ENCODE peak calls at places on chromosome 9, in six cellular contexts. Z, W, F, I, Q and Y are unnamed samples.

GRCh38 chr9:107732781-107733529 is 243.4 kb upstream of the KLF4 start:
- DNase-seq in Z (no peak), F (peak), I (peak), W (no peak), Q (no peak), Y (peak)

GRCh38 chr9:109496126-109496707 is 1.9 kb downstream of the PTPN3 start:
- DNase-seq in F (no peak), W (no peak), I (no peak), Z (no peak), Q (no peak), Y (no peak)

GRCh38 chr9:89622933-89623861 is 18.4 kb downstream of the GADD45G start:
- DNase-seq in Z (no peak), Q (no peak), I (no peak), F (no peak), W (no peak), Y (no peak)

GRCh38 chr9:110541950-110542349 is 37.6 kb downstream of the SVEP1 start:
- DNase-seq in Q (no peak), W (no peak), Z (no peak), F (peak), I (no peak), Y (no peak)

GRCh38 chr9:137029058-137029922 is 1.3 kb upstream of the ABCA2 start:
- DNase-seq in I (peak), F (peak), Z (no peak), W (peak), Q (peak), Y (peak)

GRCh38 chr9:108272350-108272899 is 583.4 kb downstream of the ACTL7B start:
- DNase-seq in F (peak), Z (peak), W (peak), I (peak), Q (peak), Y (peak)

GRCh38 chr9:112331676-112331955 is 1.8 kb downstream of the PTBP3 start:
- DNase-seq in Z (no peak), W (no peak), Q (no peak), I (no peak), F (no peak), Y (no peak)

GRCh38 chr9:84851935-84852585 is 182.5 kb downstream of the NTRK2 start:
- DNase-seq in Q (no peak), W (no peak), F (peak), Z (no peak), I (peak), Y (no peak)

GRCh38 chr9:136840877-136841645 is 1.2 kb upstream of the AJM1 start:
- DNase-seq in Z (peak), I (peak), F (peak), W (peak), Q (no peak), Y (peak)

GRCh38 chr9:120377268-120378150 is 202.5 kb downstream of the CDK5RAP2 start:
- DNase-seq in I (peak), W (no peak), F (no peak), Q (no peak), Z (peak), Y (no peak)

GRCh38 chr9:94685359-94685758 is 41.1 kb upstream of the AOPEP start:
- DNase-seq in I (no peak), W (no peak), Z (no peak), F (no peak), Q (no peak), Y (no peak)

GRCh38 chr9:136707849-136708517 is 4.4 kb upstream of the DIPK1B start:
- DNase-seq in F (no peak), Q (no peak), Z (no peak), I (no peak), W (no peak), Y (no peak)

GRCh38 chr9:81693639-81694378 is 4.5 kb upstream of the TLE1 start:
- DNase-seq in F (peak), W (no peak), I (peak), Q (no peak), Z (no peak), Y (no peak)

GRCh38 chr9:132249690-132250089 is 87.8 kb downstream of the NTNG2 start:
- DNase-seq in I (no peak), Q (no peak), F (no peak), Z (no peak), W (no peak), Y (no peak)

GRCh38 chr9:125758986-125759811 is 12.0 kb downstream of the PBX3 start:
- DNase-seq in I (peak), Z (no peak), F (peak), Q (no peak), W (no peak), Y (no peak)

GRCh38 chr9:91515074-91515687 is 91.5 kb upstream of the NFIL3 start:
- DNase-seq in F (peak), I (peak), W (no peak), Q (peak), Z (peak), Y (no peak)

GRCh38 chr9:101999441-101999840 is 261.0 kb upstream of the GRIN3A start:
- DNase-seq in I (no peak), Z (no peak), Q (no peak), F (no peak), W (no peak), Y (no peak)

GRCh38 chr9:27714388-27714787 is 141.1 kb upstream of the C9orf72 start:
- DNase-seq in Z (no peak), F (no peak), Q (no peak), I (no peak), W (no peak), Y (no peak)

GRCh38 chr9:136220017-136220729 is 15.2 kb upstream of the LHX3 start:
- DNase-seq in Z (no peak), I (peak), F (no peak), Q (no peak), W (no peak), Y (no peak)

GRCh38 chr9:123072407-123072995 is 39.0 kb downstream of the GPR21 start:
- DNase-seq in Z (no peak), I (no peak), F (no peak), W (no peak), Q (no peak), Y (no peak)

GRCh38 chr9:77170991-77171699 is 6.2 kb upstream of the VPS13A start:
- DNase-seq in Q (no peak), W (peak), I (no peak), F (no peak), Z (no peak), Y (no peak)

GRCh38 chr9:35311891-35312639 is 150.3 kb downstream of the UNC13B start:
- DNase-seq in Z (no peak), Q (no peak), F (peak), I (peak), W (no peak), Y (no peak)

GRCh38 chr9:125460346-125460745 is 198.7 kb downstream of the GAPVD1 start:
- DNase-seq in F (peak), W (no peak), Q (no peak), Z (peak), I (peak), Y (no peak)

GRCh38 chr9:114202396-114202795 is 47.1 kb downstream of the COL27A1 start:
- DNase-seq in Z (no peak), W (no peak), I (no peak), F (no peak), Q (no peak), Y (no peak)

GRCh38 chr9:91033802-91034201 is 232.2 kb downstream of the SYK start:
- DNase-seq in Q (peak), F (no peak), Z (no peak), I (no peak), W (peak), Y (no peak)

GRCh38 chr9:6915635-6916034 is 157.9 kb downstream of the KDM4C start:
- DNase-seq in W (no peak), Q (no peak), I (no peak), Z (no peak), F (no peak), Y (no peak)

GRCh38 chr9:97478301-97478981 is 23.0 kb upstream of the TMOD1 start:
- DNase-seq in W (no peak), I (no peak), Z (no peak), Q (no peak), F (no peak), Y (peak)

GRCh38 chr9:77663754-77664153 is 15.6 kb upstream of the GNA14 start:
- DNase-seq in F (peak), Z (no peak), W (peak), I (peak), Q (no peak), Y (peak)

GRCh38 chr9:125483697-125484096 is 222.1 kb downstream of the GAPVD1 start:
- DNase-seq in F (no peak), W (no peak), Q (no peak), Z (no peak), I (no peak), Y (no peak)

GRCh38 chr9:18189876-18190670 is 283.9 kb upstream of the ADAMTSL1 start:
- DNase-seq in F (no peak), Q (no peak), Z (no peak), I (no peak), W (no peak), Y (no peak)

GRCh38 chr9:114588150-114588663 is 638 bp downstream of the ATP6V1G1 start:
- DNase-seq in I (peak), W (peak), Q (peak), F (peak), Z (no peak), Y (no peak)

GRCh38 chr9:132439153-132439552 is 29.1 kb downstream of the CFAP77 start:
- DNase-seq in Q (no peak), W (no peak), I (no peak), Z (no peak), F (no peak), Y (no peak)

GRCh38 chr9:87337335-87338074 is 160.2 kb upstream of the DAPK1 start:
- DNase-seq in Z (no peak), W (no peak), F (peak), Q (no peak), I (peak), Y (no peak)

GRCh38 chr9:127634021-127634420 is 21.9 kb downstream of the STXBP1 start:
- DNase-seq in Z (no peak), W (peak), I (no peak), Q (no peak), F (no peak), Y (peak)

GRCh38 chr9:38339496-38339895 is 53.0 kb upstream of the ALDH1B1 start:
- DNase-seq in Q (no peak), I (peak), Z (peak), F (peak), W (no peak), Y (no peak)

GRCh38 chr9:121945849-121946248 is 147.3 kb downstream of the TTLL11 start:
- DNase-seq in F (peak), W (no peak), Q (no peak), Z (no peak), I (peak), Y (no peak)